ENCODE peak calls at places on chromosome 11, in six cellular contexts. O is coronary artery, V is Peyer's patch, F is kidney epithelial cell, W is ovary, Y is A549. L is an unnamed sample.

GRCh38 chr11:69073445-69073844 is 24.7 kb downstream of the TPCN2 start:
- DNase-seq in O (no peak), V (no peak), F (no peak), W (no peak), Y (no peak), L (no peak)

GRCh38 chr11:35927730-35928129 is 16.1 kb upstream of the LDLRAD3 start:
- DNase-seq in O (no peak), V (no peak), F (peak), W (peak), Y (peak), L (no peak)

GRCh38 chr11:114179234-114179941 is 116.8 kb upstream of the NNMT start:
- DNase-seq in O (peak), V (peak), F (no peak), W (peak), Y (peak), L (no peak)

GRCh38 chr11:128216198-128216597 is 371.2 kb downstream of the ETS1 start:
- DNase-seq in O (no peak), V (no peak), F (no peak), W (no peak), Y (no peak), L (no peak)

GRCh38 chr11:125371451-125371935 is 124.6 kb downstream of the FEZ1 start:
- DNase-seq in O (no peak), V (no peak), F (no peak), W (no peak), Y (no peak), L (no peak)

GRCh38 chr11:128448487-128448886 is 138.9 kb downstream of the ETS1 start:
- DNase-seq in O (no peak), V (no peak), F (peak), W (no peak), Y (peak), L (no peak)

GRCh38 chr11:92277871-92278270 is 53.3 kb downstream of the FAT3 start:
- DNase-seq in O (no peak), V (no peak), F (no peak), W (no peak), Y (no peak), L (no peak)

GRCh38 chr11:32297629-32298028 is 137.7 kb downstream of the WT1 start:
- DNase-seq in O (no peak), V (no peak), F (no peak), W (no peak), Y (peak), L (no peak)

GRCh38 chr11:108496643-108497256 is 1.4 kb downstream of the POGLUT3 start:
- DNase-seq in O (no peak), V (no peak), F (no peak), W (no peak), Y (no peak), L (no peak)

GRCh38 chr11:95140397-95141030 is 50.9 kb downstream of the ENDOD1 start:
- DNase-seq in O (no peak), V (no peak), F (no peak), W (no peak), Y (no peak), L (no peak)

GRCh38 chr11:23974046-23974445 is 522.8 kb upstream of the LUZP2 start:
- DNase-seq in O (no peak), V (no peak), F (no peak), W (no peak), Y (no peak), L (no peak)

GRCh38 chr11:120067361-120068113 is 70.4 kb downstream of the TRIM29 start:
- DNase-seq in O (peak), V (no peak), F (no peak), W (no peak), Y (no peak), L (no peak)

GRCh38 chr11:12537778-12538401 is 136.3 kb upstream of the TEAD1 start:
- DNase-seq in O (peak), V (no peak), F (no peak), W (no peak), Y (no peak), L (no peak)

GRCh38 chr11:396948-397548 is 3.0 kb downstream of the PKP3 start:
- DNase-seq in O (no peak), V (peak), F (no peak), W (peak), Y (no peak), L (no peak)

GRCh38 chr11:11996321-11997174 is 11.9 kb downstream of the DKK3 start:
- DNase-seq in O (no peak), V (no peak), F (no peak), W (no peak), Y (no peak), L (no peak)

GRCh38 chr11:47977651-47978050 is 2.7 kb upstream of the PTPRJ start:
- DNase-seq in O (no peak), V (no peak), F (no peak), W (no peak), Y (no peak), L (no peak)

GRCh38 chr11:35978891-35979290 is 35.0 kb downstream of the LDLRAD3 start:
- DNase-seq in O (no peak), V (no peak), F (no peak), W (no peak), Y (no peak), L (no peak)

GRCh38 chr11:35566161-35566560 is 40.7 kb upstream of the PAMR1 start:
- DNase-seq in O (no peak), V (no peak), F (no peak), W (no peak), Y (no peak), L (no peak)

GRCh38 chr11:118277312-118277711 is 13.2 kb upstream of the MPZL2 start:
- DNase-seq in O (no peak), V (no peak), F (peak), W (no peak), Y (no peak), L (no peak)

GRCh38 chr11:8086001-8086479 is 5.0 kb downstream of the TUB start:
- DNase-seq in O (no peak), V (no peak), F (no peak), W (no peak), Y (no peak), L (no peak)

GRCh38 chr11:36452987-36453386 is 57.1 kb downstream of the TRAF6 start:
- DNase-seq in O (no peak), V (no peak), F (no peak), W (no peak), Y (peak), L (no peak)

GRCh38 chr11:12704049-12704448 is 29.8 kb downstream of the TEAD1 start:
- DNase-seq in O (no peak), V (no peak), F (no peak), W (no peak), Y (no peak), L (peak)

DNA sequence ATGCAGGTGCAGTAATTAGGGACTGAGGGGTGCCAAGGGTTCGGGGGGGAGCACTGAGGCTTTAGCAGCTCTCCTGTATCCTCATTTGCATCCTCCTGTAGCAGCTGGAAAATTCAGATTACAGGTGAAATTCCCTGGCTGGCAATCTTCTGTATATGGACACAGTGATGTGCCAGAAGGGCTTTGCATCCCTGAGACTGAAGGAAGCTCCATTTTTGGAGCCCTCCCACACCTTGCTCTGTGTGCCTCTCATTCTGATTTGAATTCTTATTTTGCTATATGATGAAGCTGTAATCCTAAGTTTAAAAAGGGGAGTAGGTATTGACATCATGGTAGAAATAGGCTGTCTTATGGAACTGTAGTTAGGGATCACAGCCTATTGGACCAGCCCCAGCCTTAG is 46.6 kb downstream of the SCN3B start:
- DNase-seq in O (no peak), V (no peak), F (no peak), W (no peak), Y (no peak), L (no peak)
- H3K4me3 ChIP-seq in O (no peak), V (no peak), F (no peak), W (no peak), Y (no peak), L (no peak)

DNA sequence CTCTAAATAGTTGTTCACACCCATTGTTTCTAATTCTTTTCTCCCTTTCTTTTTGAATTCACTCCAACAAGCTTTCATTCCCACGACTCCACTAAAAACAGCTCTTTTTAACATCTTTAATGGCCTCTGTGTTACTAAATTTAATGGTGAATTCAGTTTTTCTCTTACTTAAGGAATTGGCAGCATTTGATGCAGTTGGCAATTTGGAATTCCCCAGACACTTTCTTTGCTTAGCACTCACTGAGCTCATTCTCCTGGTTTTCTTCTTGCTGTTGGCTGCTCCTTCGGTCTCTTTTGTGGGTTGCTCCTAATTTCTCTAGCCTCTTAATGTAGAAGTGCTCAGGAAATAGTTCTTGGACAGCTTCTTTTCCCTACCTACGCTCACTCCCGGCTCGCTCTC is 40.5 kb upstream of the OR9Q1 start:
- DNase-seq in O (no peak), V (no peak), F (no peak), W (no peak), Y (no peak), L (no peak)
- TF ChIP-seq CTCF in O (no peak), V (no peak), F (no peak), W (no peak), Y (no peak), L (no peak)

GRCh38 chr11:43576834-43577521 is 103.6 kb upstream of the HSD17B12 start:
- DNase-seq in O (no peak), V (no peak), F (no peak), W (peak), Y (peak), L (no peak)

GRCh38 chr11:43574949-43575915 is 105.3 kb upstream of the HSD17B12 start:
- DNase-seq in O (no peak), V (no peak), F (no peak), W (peak), Y (peak), L (peak)

GRCh38 chr11:43577566-43578264 is 102.8 kb upstream of the HSD17B12 start:
- DNase-seq in O (no peak), V (no peak), F (no peak), W (no peak), Y (no peak), L (no peak)

GRCh38 chr11:43573873-43574272 is 106.7 kb upstream of the HSD17B12 start:
- DNase-seq in O (no peak), V (no peak), F (no peak), W (no peak), Y (no peak), L (no peak)

GRCh38 chr11:43575931-43576833 is 104.4 kb upstream of the HSD17B12 start:
- DNase-seq in O (no peak), V (no peak), F (no peak), W (no peak), Y (no peak), L (no peak)
- H3K4me3 ChIP-seq in O (peak), V (no peak), F (no peak), W (no peak), Y (peak), L (peak)

GRCh38 chr11:10567466-10567865 is 999 bp downstream of the LYVE1 start:
- DNase-seq in O (no peak), V (no peak), F (no peak), W (no peak), Y (no peak), L (no peak)

GRCh38 chr11:10564030-10564429 is 4.4 kb downstream of the LYVE1 start:
- DNase-seq in O (no peak), V (no peak), F (no peak), W (no peak), Y (no peak), L (no peak)

GRCh38 chr11:10565493-10565892 is 3.0 kb downstream of the LYVE1 start:
- DNase-seq in O (no peak), V (no peak), F (no peak), W (no peak), Y (no peak), L (no peak)

GRCh38 chr11:10566257-10566956 is 2.1 kb downstream of the LYVE1 start:
- DNase-seq in O (no peak), V (no peak), F (no peak), W (no peak), Y (no peak), L (no peak)

DNA sequence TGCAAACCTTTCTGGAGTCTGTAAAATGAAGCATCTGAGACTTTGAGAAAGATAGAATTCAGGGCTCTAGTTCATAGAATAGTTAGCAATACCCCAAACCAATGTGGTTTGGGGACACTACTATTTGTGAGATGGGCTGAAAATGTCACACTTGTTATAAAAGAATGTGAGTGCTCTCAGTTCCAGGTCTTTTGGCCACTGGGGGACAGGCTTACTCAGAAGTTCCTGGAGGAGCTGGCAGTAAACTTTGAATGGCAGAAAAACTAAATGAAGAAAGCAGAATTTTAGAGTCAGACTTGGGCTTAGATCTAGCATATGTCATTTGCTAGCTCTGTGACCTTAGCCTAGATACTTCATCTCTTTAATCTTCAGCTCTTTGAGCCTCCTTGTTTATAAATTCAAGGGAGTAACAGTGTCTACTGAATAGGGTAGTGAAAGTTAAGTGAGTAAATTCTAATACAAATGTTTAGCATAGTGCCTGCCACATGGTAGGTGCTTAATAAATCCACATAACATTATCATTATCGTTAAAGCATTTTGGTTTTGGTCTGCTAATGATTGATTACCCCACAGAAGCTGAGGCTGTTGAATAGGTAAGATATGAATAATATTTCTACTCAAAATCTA is 3.7 kb downstream of the LYVE1 start:
- DNase-seq in O (no peak), V (no peak), F (no peak), W (no peak), Y (no peak), L (no peak)
- TF ChIP-seq CTCF in O (peak), V (peak), F (peak), W (no peak), Y (peak), L (peak)

GRCh38 chr11:1546536-1547466 is 25.3 kb downstream of the DUSP8 start:
- DNase-seq in O (no peak), V (no peak), F (no peak), W (no peak), Y (peak), L (no peak)
- H3K4me3 ChIP-seq in O (peak), V (peak), F (peak), W (peak), Y (peak), L (peak)

GRCh38 chr11:46357483-46357936 is 10.2 kb downstream of the DGKZ start:
- DNase-seq in O (no peak), V (no peak), F (no peak), W (no peak), Y (no peak), L (no peak)
- TF ChIP-seq CTCF in O (no peak), V (no peak), F (no peak), W (no peak), Y (no peak), L (no peak)

GRCh38 chr11:64357904-64358535 is 942 bp upstream of the RPS6KA4 start:
- DNase-seq in O (peak), V (no peak), F (no peak), W (no peak), Y (peak), L (no peak)
- H3K4me3 ChIP-seq in O (peak), V (no peak), F (no peak), W (peak), Y (peak), L (peak)

GRCh38 chr11:1452744-1453143 is 33.8 kb downstream of the MOB2 start:
- DNase-seq in O (no peak), V (no peak), F (no peak), W (no peak), Y (no peak), L (no peak)

GRCh38 chr11:1454576-1454975 is 32.0 kb downstream of the MOB2 start:
- DNase-seq in O (no peak), V (no peak), F (no peak), W (no peak), Y (no peak), L (no peak)

GRCh38 chr11:1455032-1455762 is 31.4 kb downstream of the MOB2 start:
- DNase-seq in O (no peak), V (no peak), F (no peak), W (no peak), Y (no peak), L (no peak)

GRCh38 chr11:1451781-1452470 is 34.7 kb downstream of the MOB2 start:
- DNase-seq in O (no peak), V (no peak), F (no peak), W (no peak), Y (no peak), L (no peak)

DNA sequence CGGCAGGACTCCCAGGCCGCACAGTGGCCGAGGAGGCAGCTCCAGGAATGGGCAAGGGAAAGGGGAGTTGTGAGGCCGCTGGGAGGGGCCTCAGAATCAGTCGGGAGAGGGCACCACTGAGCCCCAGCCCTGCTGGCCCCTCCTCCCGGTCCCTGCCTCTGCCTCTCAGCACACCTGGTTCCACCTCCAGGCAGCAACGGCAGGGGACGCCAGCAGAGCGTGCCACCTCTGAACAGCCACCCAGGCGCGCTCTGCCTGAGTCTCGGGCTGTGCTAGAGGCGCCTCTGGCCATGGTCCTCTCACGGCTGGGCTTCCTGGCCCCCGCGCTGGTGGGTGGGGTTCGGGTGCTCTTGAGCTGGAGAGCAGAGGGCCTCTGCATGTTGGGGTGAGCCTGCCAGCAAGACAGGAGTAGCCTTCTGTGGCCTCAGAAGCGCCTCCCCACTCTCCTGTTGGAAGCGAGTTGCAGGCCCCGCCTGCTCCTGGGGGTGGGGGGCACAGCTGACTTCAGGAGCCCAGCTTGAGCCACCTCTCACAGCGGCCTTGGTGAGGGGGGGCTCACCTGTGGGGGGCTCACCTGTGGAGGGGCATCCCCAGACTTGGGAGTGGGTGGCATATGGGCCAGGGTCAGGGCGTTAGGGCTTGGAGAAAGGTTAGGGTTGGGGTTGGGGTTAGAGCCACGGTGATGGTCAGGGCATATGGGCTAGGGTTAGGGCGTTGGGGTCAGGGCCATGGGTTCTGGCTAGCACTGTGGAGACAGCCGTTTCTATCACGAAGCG is 32.8 kb downstream of the MOB2 start:
- DNase-seq in O (no peak), V (no peak), F (no peak), W (no peak), Y (no peak), L (no peak)
- TF ChIP-seq CTCF in O (peak), V (peak), F (peak), W (no peak), Y (no peak), L (peak)

DNA sequence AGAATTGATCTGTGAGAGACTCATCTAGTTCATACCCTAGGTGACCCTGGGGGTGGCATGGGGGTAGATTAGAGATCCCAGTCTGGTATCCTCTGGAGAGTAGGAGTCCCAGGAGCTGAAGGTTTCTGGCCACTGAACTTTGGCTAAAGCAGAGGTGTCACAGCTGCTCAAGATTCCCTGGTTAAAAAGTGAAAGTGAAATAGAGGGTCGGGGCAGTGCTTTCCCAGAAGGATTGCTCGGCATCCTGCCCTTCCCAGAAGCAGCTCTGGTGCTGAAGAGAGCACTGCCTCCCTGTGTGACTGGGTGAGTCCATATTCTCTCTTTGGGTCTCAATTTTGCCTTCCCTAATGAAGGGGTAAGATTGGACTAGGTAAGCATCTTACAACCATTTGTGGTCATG is 651 bp downstream of the IL18BP start:
- DNase-seq in O (no peak), V (no peak), F (no peak), W (no peak), Y (no peak), L (no peak)
- H3K4me3 ChIP-seq in O (peak), V (peak), F (no peak), W (peak), Y (no peak), L (peak)

GRCh38 chr11:76459299-76459698 is 14.5 kb downstream of the EMSY start:
- DNase-seq in O (no peak), V (no peak), F (no peak), W (no peak), Y (peak), L (no peak)
- TF ChIP-seq CTCF in O (peak), V (peak), F (peak), W (no peak), Y (peak), L (peak)

L was measured in AG04450.